ENCODE peak calls at places on chromosomes 16 and 17, in seven cellular contexts. Q, T, E, G, Y, C and B are unnamed samples.

GRCh38 chr16:66740533-66740932 is 10.9 kb downstream of the DYNC1LI2 start:
- DNase-seq in Q (no peak), T (peak), E (no peak), G (no peak), Y (peak), C (no peak), B (no peak)

GRCh38 chr16:15643453-15644305 is 725 bp upstream of the MARF1 start:
- DNase-seq in Q (no peak), T (peak), E (peak), G (no peak), Y (no peak), C (no peak), B (peak)

GRCh38 chr16:76389126-76389525 is 111.9 kb downstream of the CNTNAP4 start:
- DNase-seq in Q (no peak), T (no peak), E (no peak), G (no peak), Y (peak), C (no peak), B (no peak)

GRCh38 chr16:62738631-62739030 is 702.4 kb upstream of the CDH8 start:
- DNase-seq in Q (no peak), T (no peak), E (no peak), G (no peak), Y (no peak), C (no peak), B (no peak)

GRCh38 chr17:44361292-44362055 is 2.2 kb downstream of the FAM171A2 start:
- DNase-seq in Q (no peak), T (no peak), E (peak), G (no peak), Y (no peak), C (no peak), B (no peak)

GRCh38 chr17:17849147-17849820 is 12.5 kb upstream of the SREBF1 start:
- DNase-seq in Q (peak), T (peak), E (no peak), G (peak), Y (no peak), C (no peak), B (no peak)

GRCh38 chr16:85028638-85029412 is 1.2 kb downstream of the KIAA0513 start:
- DNase-seq in Q (no peak), T (peak), E (no peak), G (no peak), Y (peak), C (no peak), B (no peak)

GRCh38 chr16:50316848-50317630 is 50.7 kb downstream of the ADCY7 start:
- DNase-seq in Q (no peak), T (no peak), E (no peak), G (no peak), Y (no peak), C (no peak), B (no peak)

GRCh38 chr16:87445486-87445885 is 47.3 kb downstream of the ZCCHC14 start:
- DNase-seq in Q (no peak), T (no peak), E (no peak), G (no peak), Y (no peak), C (no peak), B (no peak)

GRCh38 chr17:51319186-51319585 is 58.8 kb downstream of the UTP18 start:
- DNase-seq in Q (no peak), T (no peak), E (no peak), G (no peak), Y (no peak), C (no peak), B (no peak)

GRCh38 chr17:51325471-51325870 is 65.1 kb downstream of the UTP18 start:
- DNase-seq in Q (no peak), T (no peak), E (no peak), G (no peak), Y (no peak), C (no peak), B (no peak)

GRCh38 chr17:51322390-51323029 is 62.2 kb downstream of the UTP18 start:
- DNase-seq in Q (no peak), T (no peak), E (peak), G (no peak), Y (peak), C (no peak), B (peak)
- TF ChIP-seq CTCF in Q (no peak), T (no peak), E (peak), G (peak), Y (peak), C (peak), B (peak)

GRCh38 chr16:3259829-3260228 is 3.4 kb upstream of the MEFV start:
- DNase-seq in Q (no peak), T (no peak), E (no peak), G (no peak), Y (no peak), C (no peak), B (no peak)

GRCh38 chr16:3268294-3268693 is 11.9 kb upstream of the MEFV start:
- DNase-seq in Q (no peak), T (no peak), E (no peak), G (no peak), Y (no peak), C (no peak), B (no peak)

GRCh38 chr16:3266873-3267537 is 10.6 kb upstream of the MEFV start:
- DNase-seq in Q (no peak), T (no peak), E (peak), G (no peak), Y (peak), C (no peak), B (peak)

GRCh38 chr16:3262517-3262916 is 6.1 kb upstream of the MEFV start:
- DNase-seq in Q (no peak), T (no peak), E (no peak), G (no peak), Y (no peak), C (no peak), B (no peak)

DNA sequence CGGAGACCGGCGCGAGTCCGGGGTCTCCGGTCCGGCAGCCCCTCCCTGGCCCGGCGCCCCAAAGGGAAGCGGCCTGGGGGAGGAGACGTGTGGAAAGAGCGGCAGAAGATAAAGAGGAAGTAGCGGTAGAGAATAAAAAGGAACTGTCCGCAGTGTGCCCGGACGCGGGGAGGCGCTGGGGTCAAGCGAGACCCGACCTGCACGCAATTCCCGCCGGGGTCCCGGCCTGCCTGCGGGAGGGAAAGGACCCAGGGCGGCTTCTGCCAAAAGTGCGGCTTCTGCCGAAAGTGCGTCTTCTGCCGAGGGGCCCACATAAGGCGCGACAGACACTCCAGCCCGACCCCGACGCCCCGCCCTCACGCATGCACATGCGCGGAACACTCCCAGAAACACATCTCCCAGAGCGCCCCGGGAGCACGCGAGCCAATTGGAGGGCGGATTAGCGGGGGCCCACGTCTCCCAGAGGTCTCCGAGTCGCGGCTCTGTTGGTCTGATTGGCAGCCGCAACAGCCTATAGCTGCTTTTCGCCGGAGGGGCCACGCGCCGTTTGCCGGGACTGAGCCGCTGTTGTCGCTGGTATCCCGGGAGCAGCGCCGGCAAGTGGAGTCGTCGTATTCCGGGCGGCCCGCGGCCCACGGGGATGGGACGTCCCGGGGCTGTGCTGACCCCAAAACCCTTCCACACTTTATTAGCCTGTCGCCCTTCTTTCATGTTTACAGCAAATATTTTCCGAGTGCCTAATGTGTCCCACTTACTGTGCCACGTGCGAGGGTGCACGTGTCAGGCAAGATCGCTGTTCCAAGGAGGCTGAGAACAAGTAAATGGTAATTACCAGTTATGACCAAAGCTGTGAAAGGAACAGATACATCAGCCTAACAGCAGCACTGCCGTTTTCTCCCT is 8.0 kb upstream of the MEFV start:
- DNase-seq in Q (peak), T (peak), E (peak), G (peak), Y (peak), C (peak), B (peak)
- TF ChIP-seq CTCF in Q (peak), T (no peak), E (peak), G (peak), Y (peak), C (peak), B (peak)

GRCh38 chr16:48117217-48118105 is 38.3 kb downstream of the ABCC12 start:
- DNase-seq in Q (peak), T (peak), E (peak), G (no peak), Y (no peak), C (peak), B (no peak)
- TF ChIP-seq CTCF in Q (peak), T (peak), E (peak), G (peak), Y (peak), C (peak), B (peak)

DNA sequence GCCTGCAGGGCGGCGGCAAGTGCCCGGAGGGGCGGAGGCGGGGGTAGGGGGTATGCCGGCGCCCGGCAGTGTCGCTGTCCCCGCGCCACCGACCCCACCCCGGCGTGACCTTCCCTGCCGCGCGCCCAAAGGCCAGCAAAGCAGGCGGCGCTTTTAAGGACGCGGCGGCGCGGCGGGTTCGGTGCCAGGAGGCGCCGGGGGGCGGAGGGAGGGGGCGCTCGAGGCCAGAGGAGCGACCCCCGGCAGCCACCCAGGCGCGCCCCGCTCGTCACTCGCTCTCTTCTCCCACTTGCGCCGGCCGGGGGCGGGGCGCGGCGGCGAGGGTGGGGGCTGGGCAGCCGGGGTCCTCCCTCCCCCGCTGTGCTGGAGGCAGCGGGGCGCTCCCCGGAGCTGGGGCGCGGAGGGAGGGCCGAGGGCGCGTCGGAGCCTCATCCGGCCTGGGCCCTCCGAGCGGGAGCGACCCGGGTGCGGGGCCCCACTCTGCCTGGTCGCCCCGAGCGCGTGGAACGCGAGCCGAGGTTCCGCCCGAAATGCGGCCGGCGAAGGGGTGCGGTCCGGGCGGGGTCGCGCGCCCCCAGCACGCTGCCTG is 8.5 kb upstream of the BAHCC1 start:
- DNase-seq in Q (peak), T (no peak), E (peak), G (no peak), Y (no peak), C (no peak), B (no peak)
- TF ChIP-seq CTCF in Q (no peak), T (no peak), E (no peak), G (no peak), Y (no peak), C (no peak), B (no peak)

GRCh38 chr16:81996664-81997529 is 14.4 kb downstream of the SDR42E1 start:
- DNase-seq in Q (no peak), T (no peak), E (no peak), G (no peak), Y (peak), C (no peak), B (peak)
- TF ChIP-seq CTCF in Q (no peak), T (no peak), E (peak), G (no peak), Y (peak), C (peak), B (peak)

GRCh38 chr16:715448-716249 is 731 bp downstream of the METRN start:
- DNase-seq in Q (no peak), T (no peak), E (peak), G (no peak), Y (no peak), C (no peak), B (no peak)
- TF ChIP-seq CTCF in Q (no peak), T (no peak), E (peak), G (peak), Y (peak), C (peak), B (peak)

GRCh38 chr17:31355935-31356334 is 34.5 kb upstream of the EVI2A start:
- DNase-seq in Q (no peak), T (no peak), E (no peak), G (no peak), Y (no peak), C (no peak), B (no peak)
- TF ChIP-seq CTCF in Q (no peak), T (no peak), E (no peak), G (no peak), Y (no peak), C (no peak), B (no peak)

GRCh38 chr16:14003119-14003570 is 68.0 kb upstream of the MRTFB start:
- DNase-seq in Q (peak), T (peak), E (no peak), G (no peak), Y (peak), C (peak), B (no peak)
- TF ChIP-seq CTCF in Q (peak), T (no peak), E (no peak), G (no peak), Y (no peak), C (peak), B (peak)

GRCh38 chr16:31073073-31073822 is 792 bp downstream of the ZNF668 start:
- DNase-seq in Q (peak), T (peak), E (peak), G (no peak), Y (peak), C (peak), B (peak)
- TF ChIP-seq CTCF in Q (no peak), T (no peak), E (no peak), G (no peak), Y (no peak), C (no peak), B (no peak)